ENCODE peak calls at places on chromosomes 6 and 20, in six cellular contexts. One of them, this sample, is unnamed. For H3K36me3 and H3K4me1, the result is how much of the 10 kb centered on the place peaks cover.

GRCh38 chr20:60262967-60263603 is 304.9 kb downstream of the CDH26 start:
- DNase-seq in left lung: peak
- DNase-seq in uterus: no peak
- DNase-seq in CD8-positive, alpha-beta T cell: peak
- DNase-seq in cardiac muscle cell: peak
- DNase-seq in adrenal gland: peak
- DNase-seq in this sample: peak

GRCh38 chr6:66931787-66932186 is 1224.8 kb upstream of the EYS start:
- DNase-seq in cardiac muscle cell: no peak
- DNase-seq in adrenal gland: no peak
- DNase-seq in uterus: no peak
- DNase-seq in left lung: no peak
- DNase-seq in CD8-positive, alpha-beta T cell: no peak
- DNase-seq in this sample: no peak

GRCh38 chr6:218153-219018 is 73.9 kb upstream of the DUSP22 start:
- DNase-seq in adrenal gland: no peak
- DNase-seq in uterus: no peak
- DNase-seq in CD8-positive, alpha-beta T cell: no peak
- DNase-seq in left lung: no peak
- DNase-seq in cardiac muscle cell: no peak
- DNase-seq in this sample: no peak

GRCh38 chr6:11413112-11413687 is 124.3 kb upstream of the TMEM170B start:
- DNase-seq in uterus: no peak
- DNase-seq in adrenal gland: no peak
- DNase-seq in left lung: no peak
- DNase-seq in CD8-positive, alpha-beta T cell: no peak
- DNase-seq in cardiac muscle cell: no peak
- DNase-seq in this sample: no peak

GRCh38 chr6:114520976-114521375 is 178.2 kb upstream of the HS3ST5 start:
- DNase-seq in left lung: no peak
- DNase-seq in uterus: no peak
- DNase-seq in cardiac muscle cell: no peak
- DNase-seq in adrenal gland: no peak
- DNase-seq in CD8-positive, alpha-beta T cell: no peak
- DNase-seq in this sample: no peak

GRCh38 chr6:148509152-148509571 is 166.5 kb downstream of the SASH1 start:
- DNase-seq in uterus: no peak
- DNase-seq in CD8-positive, alpha-beta T cell: no peak
- DNase-seq in left lung: no peak
- DNase-seq in cardiac muscle cell: no peak
- DNase-seq in adrenal gland: no peak
- DNase-seq in this sample: no peak

GRCh38 chr6:868212-868611 is 175.3 kb upstream of the EXOC2 start:
- DNase-seq in adrenal gland: no peak
- DNase-seq in uterus: no peak
- DNase-seq in cardiac muscle cell: no peak
- DNase-seq in left lung: no peak
- DNase-seq in CD8-positive, alpha-beta T cell: no peak
- DNase-seq in this sample: no peak

GRCh38 chr20:60095456-60095855 is 137.2 kb downstream of the CDH26 start:
- DNase-seq in adrenal gland: no peak
- DNase-seq in cardiac muscle cell: no peak
- DNase-seq in left lung: no peak
- DNase-seq in uterus: no peak
- DNase-seq in CD8-positive, alpha-beta T cell: no peak
- DNase-seq in this sample: no peak

GRCh38 chr6:155954149-155954548 is 498.5 kb upstream of the NOX3 start:
- DNase-seq in adrenal gland: no peak
- DNase-seq in CD8-positive, alpha-beta T cell: no peak
- DNase-seq in cardiac muscle cell: no peak
- DNase-seq in left lung: no peak
- DNase-seq in uterus: no peak
- DNase-seq in this sample: no peak

DNA sequence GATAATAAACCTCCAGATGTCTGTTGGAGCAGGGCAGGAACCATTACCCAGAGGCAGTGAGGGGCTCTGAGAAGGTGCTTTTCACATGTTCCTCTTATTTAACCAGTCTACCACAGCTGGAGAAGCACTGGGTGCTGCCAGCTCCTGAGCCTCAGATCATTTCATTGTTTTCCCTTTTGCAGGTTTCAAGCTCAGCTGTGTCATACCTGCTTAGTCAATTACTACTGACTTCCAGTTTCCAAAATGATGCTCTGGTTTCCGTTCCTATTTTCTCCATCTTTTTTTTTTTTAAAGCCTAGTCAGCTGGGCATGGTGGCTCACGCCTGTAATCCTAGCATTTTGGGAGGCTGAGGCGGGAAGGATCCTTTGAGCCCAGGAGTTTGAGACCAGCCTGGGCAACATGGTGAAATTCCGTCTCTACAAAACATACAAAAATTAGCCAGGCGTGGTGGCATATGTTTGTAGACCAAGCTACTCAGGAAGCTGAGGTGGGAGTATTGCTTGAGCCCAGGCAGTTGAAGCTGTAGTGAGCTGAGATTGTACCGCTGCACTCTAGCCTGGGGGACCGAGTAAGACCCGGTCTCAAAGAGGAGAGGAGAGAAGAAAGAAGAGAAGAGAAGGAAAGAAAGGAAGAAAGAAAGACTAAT is 6.7 kb downstream of the FLOT1 start:
- DNase-seq in adrenal gland: no peak
- DNase-seq in left lung: no peak
- DNase-seq in uterus: no peak
- DNase-seq in CD8-positive, alpha-beta T cell: no peak
- DNase-seq in cardiac muscle cell: no peak
- DNase-seq in this sample: no peak
- H3K36me3 ChIP-seq in adrenal gland: under half
- H3K36me3 ChIP-seq in left lung: half or more
- H3K36me3 ChIP-seq in uterus: under half
- H3K36me3 ChIP-seq in CD8-positive, alpha-beta T cell: under half
- H3K36me3 ChIP-seq in cardiac muscle cell: half or more
- H3K36me3 ChIP-seq in this sample: half or more

GRCh38 chr6:169101036-169101805 is 152.4 kb downstream of the THBS2 start:
- DNase-seq in left lung: no peak
- DNase-seq in cardiac muscle cell: no peak
- DNase-seq in uterus: no peak
- DNase-seq in CD8-positive, alpha-beta T cell: no peak
- DNase-seq in adrenal gland: no peak
- DNase-seq in this sample: no peak

GRCh38 chr6:169098136-169098535 is 155.5 kb downstream of the THBS2 start:
- DNase-seq in left lung: no peak
- DNase-seq in cardiac muscle cell: no peak
- DNase-seq in adrenal gland: no peak
- DNase-seq in uterus: no peak
- DNase-seq in CD8-positive, alpha-beta T cell: no peak
- DNase-seq in this sample: no peak

GRCh38 chr6:169101981-169102380 is 151.7 kb downstream of the THBS2 start:
- DNase-seq in adrenal gland: no peak
- DNase-seq in cardiac muscle cell: no peak
- DNase-seq in uterus: no peak
- DNase-seq in left lung: no peak
- DNase-seq in CD8-positive, alpha-beta T cell: no peak
- DNase-seq in this sample: no peak

GRCh38 chr6:169097336-169098052 is 156.2 kb downstream of the THBS2 start:
- DNase-seq in adrenal gland: no peak
- DNase-seq in left lung: no peak
- DNase-seq in uterus: no peak
- DNase-seq in cardiac muscle cell: no peak
- DNase-seq in CD8-positive, alpha-beta T cell: no peak
- DNase-seq in this sample: no peak

DNA sequence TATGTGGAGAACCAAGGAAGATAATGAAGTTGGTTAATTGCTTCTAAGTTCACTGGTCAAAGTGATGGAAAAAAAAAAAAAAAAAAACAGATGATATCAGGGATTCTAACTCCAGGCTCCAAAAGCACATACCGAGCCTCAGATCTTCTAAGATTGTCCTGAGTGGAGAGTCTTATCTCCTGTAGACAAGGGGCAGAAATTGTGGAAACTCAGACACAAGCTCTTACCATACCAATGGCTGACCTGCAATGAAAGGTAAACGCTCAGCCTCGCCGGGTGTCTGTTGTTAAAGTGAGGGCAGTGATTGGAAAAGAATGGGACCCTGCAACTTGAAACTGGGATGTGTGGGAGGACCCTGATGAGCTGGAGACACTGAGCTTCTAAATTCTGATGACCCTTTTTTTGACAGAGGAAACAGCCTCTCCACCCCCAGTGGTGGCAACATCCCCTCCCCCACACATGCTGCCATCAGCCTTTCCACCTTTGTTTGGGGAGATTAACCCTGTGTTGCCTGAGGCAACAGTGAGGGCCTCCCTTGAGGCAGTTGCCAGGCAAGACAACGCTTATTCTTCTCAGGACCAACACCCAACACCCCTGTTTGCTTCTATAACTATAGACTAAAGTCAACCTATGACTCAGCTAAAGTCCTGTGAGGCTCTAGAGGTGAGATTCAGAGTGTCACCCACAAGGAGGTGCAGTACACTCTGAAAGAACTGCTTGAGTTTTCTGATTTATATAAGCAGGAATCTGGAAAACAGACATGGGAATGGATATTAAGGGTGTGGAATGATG is 154.0 kb downstream of the THBS2 start:
- DNase-seq in adrenal gland: no peak
- DNase-seq in left lung: no peak
- DNase-seq in uterus: no peak
- DNase-seq in CD8-positive, alpha-beta T cell: no peak
- DNase-seq in cardiac muscle cell: no peak
- DNase-seq in this sample: no peak
- H3K4me1 ChIP-seq in adrenal gland: under half
- H3K4me1 ChIP-seq in left lung: under half
- H3K4me1 ChIP-seq in uterus: under half
- H3K4me1 ChIP-seq in CD8-positive, alpha-beta T cell: under half
- H3K4me1 ChIP-seq in cardiac muscle cell: under half
- H3K4me1 ChIP-seq in this sample: under half

GRCh38 chr6:111583221-111583620 is 22.5 kb downstream of the TRAF3IP2 start:
- DNase-seq in left lung: no peak
- DNase-seq in cardiac muscle cell: no peak
- DNase-seq in CD8-positive, alpha-beta T cell: no peak
- DNase-seq in adrenal gland: no peak
- DNase-seq in uterus: no peak
- DNase-seq in this sample: no peak

GRCh38 chr6:111585241-111585968 is 20.3 kb downstream of the TRAF3IP2 start:
- DNase-seq in left lung: no peak
- DNase-seq in adrenal gland: no peak
- DNase-seq in CD8-positive, alpha-beta T cell: no peak
- DNase-seq in uterus: peak
- DNase-seq in cardiac muscle cell: peak
- DNase-seq in this sample: no peak

GRCh38 chr6:111585969-111586315 is 19.7 kb downstream of the TRAF3IP2 start:
- DNase-seq in CD8-positive, alpha-beta T cell: no peak
- DNase-seq in uterus: no peak
- DNase-seq in adrenal gland: no peak
- DNase-seq in left lung: no peak
- DNase-seq in cardiac muscle cell: no peak
- DNase-seq in this sample: no peak

GRCh38 chr6:111581957-111582356 is 23.7 kb downstream of the TRAF3IP2 start:
- DNase-seq in left lung: no peak
- DNase-seq in adrenal gland: no peak
- DNase-seq in uterus: no peak
- DNase-seq in cardiac muscle cell: no peak
- DNase-seq in CD8-positive, alpha-beta T cell: no peak
- DNase-seq in this sample: no peak

GRCh38 chr6:111583986-111584385 is 21.7 kb downstream of the TRAF3IP2 start:
- DNase-seq in adrenal gland: no peak
- DNase-seq in CD8-positive, alpha-beta T cell: no peak
- DNase-seq in left lung: no peak
- DNase-seq in uterus: no peak
- DNase-seq in cardiac muscle cell: no peak
- DNase-seq in this sample: no peak
- H3K36me3 ChIP-seq in adrenal gland: under half
- H3K36me3 ChIP-seq in CD8-positive, alpha-beta T cell: under half
- H3K36me3 ChIP-seq in left lung: under half
- H3K36me3 ChIP-seq in uterus: under half
- H3K36me3 ChIP-seq in cardiac muscle cell: under half
- H3K36me3 ChIP-seq in this sample: under half

GRCh38 chr6:50822078-50822476 is 3.4 kb downstream of the TFAP2B start:
- DNase-seq in CD8-positive, alpha-beta T cell: no peak
- DNase-seq in cardiac muscle cell: no peak
- DNase-seq in left lung: no peak
- DNase-seq in uterus: no peak
- DNase-seq in adrenal gland: no peak
- DNase-seq in this sample: no peak
- H3K4me1 ChIP-seq in CD8-positive, alpha-beta T cell: under half
- H3K4me1 ChIP-seq in cardiac muscle cell: under half
- H3K4me1 ChIP-seq in left lung: under half
- H3K4me1 ChIP-seq in uterus: under half
- H3K4me1 ChIP-seq in adrenal gland: under half
- H3K4me1 ChIP-seq in this sample: under half

GRCh38 chr6:111342913-111343312 is 140.1 kb downstream of the REV3L start:
- DNase-seq in cardiac muscle cell: no peak
- DNase-seq in uterus: no peak
- DNase-seq in CD8-positive, alpha-beta T cell: no peak
- DNase-seq in adrenal gland: no peak
- DNase-seq in left lung: no peak
- DNase-seq in this sample: no peak

GRCh38 chr6:111337715-111338333 is 145.2 kb downstream of the REV3L start:
- DNase-seq in adrenal gland: no peak
- DNase-seq in CD8-positive, alpha-beta T cell: no peak
- DNase-seq in uterus: no peak
- DNase-seq in cardiac muscle cell: no peak
- DNase-seq in left lung: no peak
- DNase-seq in this sample: no peak

GRCh38 chr6:111339294-111339693 is 143.7 kb downstream of the REV3L start:
- DNase-seq in adrenal gland: no peak
- DNase-seq in uterus: no peak
- DNase-seq in CD8-positive, alpha-beta T cell: no peak
- DNase-seq in left lung: no peak
- DNase-seq in cardiac muscle cell: no peak
- DNase-seq in this sample: no peak

GRCh38 chr6:111338843-111339242 is 144.2 kb downstream of the REV3L start:
- DNase-seq in adrenal gland: no peak
- DNase-seq in uterus: no peak
- DNase-seq in CD8-positive, alpha-beta T cell: no peak
- DNase-seq in left lung: no peak
- DNase-seq in cardiac muscle cell: no peak
- DNase-seq in this sample: no peak
- H3K36me3 ChIP-seq in adrenal gland: under half
- H3K36me3 ChIP-seq in uterus: under half
- H3K36me3 ChIP-seq in CD8-positive, alpha-beta T cell: under half
- H3K36me3 ChIP-seq in left lung: under half
- H3K36me3 ChIP-seq in cardiac muscle cell: under half
- H3K36me3 ChIP-seq in this sample: under half